ENCODE peak calls at places on chromosomes 6 and 20, in six cellular contexts. R is pancreas, O is lung, I is IMR-90, X is BJ, Q is mucosa of descending colon. B is an unnamed sample.

GRCh38 chr6:83920017-83920416 is 60.5 kb downstream of the CYB5R4 start:
- DNase-seq in R (no peak), O (no peak), I (peak; percentile 60), X (peak; percentile 68), Q (no peak), B (peak; percentile 8)

GRCh38 chr6:834879-835278 is 141.9 kb upstream of the EXOC2 start:
- DNase-seq in R (no peak), O (no peak), I (no peak), X (no peak), Q (no peak), B (peak; percentile 15)

GRCh38 chr20:62501801-62502495 is 26.2 kb upstream of the GATA5 start:
- DNase-seq in R (no peak), O (no peak), I (peak; percentile 63), X (no peak), Q (no peak), B (peak; percentile 22)

GRCh38 chr6:130033999-130034814 is 15.8 kb downstream of the L3MBTL3 start:
- DNase-seq in R (no peak), O (no peak), I (peak; percentile 90), X (peak; percentile 31), Q (no peak), B (peak; percentile 82)

GRCh38 chr6:13924146-13924948 is 405 bp upstream of the RNF182 start:
- DNase-seq in R (peak; percentile 33), O (no peak), I (peak; percentile 36), X (no peak), Q (no peak), B (peak; percentile 68)

GRCh38 chr6:5135783-5136376 is 50.7 kb downstream of the PPP1R3G start:
- DNase-seq in R (no peak), O (no peak), I (no peak), X (no peak), Q (peak; percentile 28), B (peak; percentile 36)

GRCh38 chr20:17618673-17619013 is 48.8 kb downstream of the DSTN start:
- DNase-seq in R (no peak), O (no peak), I (no peak), X (no peak), Q (no peak), B (no peak)

GRCh38 chr6:125415921-125416320 is 114.2 kb upstream of the HDDC2 start:
- DNase-seq in R (no peak), O (no peak), I (no peak), X (no peak), Q (no peak), B (no peak)

GRCh38 chr6:31586596-31586995 is 519 bp downstream of the LST1 start:
- DNase-seq in R (no peak), O (no peak), I (no peak), X (no peak), Q (no peak), B (no peak)

GRCh38 chr6:68709091-68709490 is 74.0 kb downstream of the ADGRB3 start:
- DNase-seq in R (no peak), O (no peak), I (no peak), X (no peak), Q (no peak), B (no peak)

GRCh38 chr20:10562929-10563328 is 110.9 kb downstream of the JAG1 start:
- DNase-seq in R (no peak), O (no peak), I (no peak), X (no peak), Q (no peak), B (no peak)

GRCh38 chr20:24699321-24700165 is 230.1 kb downstream of the SYNDIG1 start:
- DNase-seq in R (no peak), O (peak; percentile 10), I (no peak), X (no peak), Q (no peak), B (no peak)

GRCh38 chr6:143215363-143215762 is 154.7 kb downstream of the AIG1 start:
- DNase-seq in R (no peak), O (no peak), I (no peak), X (no peak), Q (no peak), B (no peak)

GRCh38 chr6:80211295-80211694 is 104.8 kb downstream of the BCKDHB start:
- DNase-seq in R (no peak), O (no peak), I (peak; percentile 14), X (no peak), Q (no peak), B (no peak)

GRCh38 chr20:51928931-51929330 is 126.6 kb upstream of the SALL4 start:
- DNase-seq in R (no peak), O (no peak), I (no peak), X (no peak), Q (no peak), B (no peak)

GRCh38 chr6:56787209-56787608 is 144.5 kb upstream of the DST start:
- DNase-seq in R (no peak), O (no peak), I (peak; percentile 76), X (no peak), Q (no peak), B (peak; percentile 50)

GRCh38 chr20:59696476-59696875 is 92.1 kb downstream of the PHACTR3 start:
- DNase-seq in R (no peak), O (no peak), I (no peak), X (no peak), Q (no peak), B (no peak)

GRCh38 chr20:36268501-36269342 is 32.4 kb downstream of the AAR2 start:
- DNase-seq in R (no peak), O (no peak), I (no peak), X (no peak), Q (no peak), B (no peak)

GRCh38 chr6:105573138-105573537 is 170.3 kb upstream of the PREP start:
- DNase-seq in R (no peak), O (no peak), I (no peak), X (no peak), Q (no peak), B (no peak)

GRCh38 chr20:9262653-9263194 is 193.8 kb downstream of the PLCB4 start:
- DNase-seq in R (no peak), O (no peak), I (peak; percentile 30), X (no peak), Q (no peak), B (peak; percentile 13)

GRCh38 chr6:36731622-36732310 is 34.1 kb downstream of the RAB44 start:
- DNase-seq in R (no peak), O (no peak), I (no peak), X (no peak), Q (no peak), B (no peak)
- TF ChIP-seq CTCF in R (no peak), O (no peak), I (no peak), X (no peak), Q (no peak), B (no peak)

DNA sequence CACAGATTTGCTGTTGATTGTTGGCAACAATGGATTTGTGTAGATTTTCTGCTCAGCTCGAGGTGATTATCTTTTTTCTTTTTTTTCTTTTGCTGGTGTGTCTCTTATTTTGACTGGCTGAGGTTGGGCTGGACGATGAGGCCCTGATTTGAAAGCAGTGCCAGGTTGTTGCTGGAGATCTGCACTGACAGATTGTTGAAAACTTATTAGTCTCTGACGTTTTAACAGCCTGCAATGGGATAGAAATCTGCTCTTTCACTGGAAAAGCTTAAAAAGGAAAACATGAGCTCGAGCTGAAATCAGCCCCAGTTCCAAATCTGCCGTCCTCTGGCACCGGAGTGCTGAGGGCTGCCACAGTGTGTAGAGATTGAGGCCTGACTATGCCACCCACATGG is 87.7 kb downstream of the PDE7B start:
- DNase-seq in R (no peak), O (no peak), I (no peak), X (no peak), Q (no peak), B (no peak)
- H3K4me3 ChIP-seq in R (no peak overlapping the region), O (no peak overlapping the region), I (no peak overlapping the region), X (no peak overlapping the region), Q (no peak overlapping the region), B (no peak overlapping the region)

DNA sequence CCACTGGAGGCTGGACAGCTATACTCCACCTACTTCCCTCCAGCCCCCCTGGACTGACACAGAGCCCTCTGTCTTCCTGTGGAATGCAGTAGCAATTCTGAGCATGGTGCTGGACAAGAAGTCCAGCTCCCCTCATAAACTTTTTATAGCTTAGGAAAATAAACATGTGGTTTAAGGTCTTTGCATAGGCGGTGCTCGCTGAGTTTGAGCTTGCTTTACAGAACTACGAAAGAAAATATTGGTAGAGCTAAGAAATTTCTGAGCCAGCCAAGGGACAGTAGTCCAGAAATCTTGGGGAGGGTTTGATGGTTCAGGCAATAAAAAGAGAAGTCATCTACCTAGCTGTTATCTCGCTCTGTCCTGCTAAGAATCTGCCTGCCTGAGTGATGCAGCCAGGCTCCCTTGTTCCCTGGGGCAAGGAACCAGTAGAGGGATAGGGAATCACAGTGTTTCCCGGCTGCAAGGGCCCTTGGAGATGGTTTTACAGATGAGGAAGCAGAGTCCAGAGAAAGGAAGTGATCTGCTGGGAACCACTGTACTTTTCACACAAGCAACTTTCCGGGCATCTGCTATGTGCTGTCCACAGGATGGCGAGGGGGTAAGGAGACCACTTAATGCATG is 343.4 kb downstream of the CDC5L start:
- DNase-seq in R (no peak), O (no peak), I (peak; percentile 66), X (peak; percentile 62), Q (no peak), B (peak; percentile 82)
- TF ChIP-seq CTCF in R (no peak), O (no peak), I (no peak), X (no peak), Q (no peak), B (no peak)

DNA sequence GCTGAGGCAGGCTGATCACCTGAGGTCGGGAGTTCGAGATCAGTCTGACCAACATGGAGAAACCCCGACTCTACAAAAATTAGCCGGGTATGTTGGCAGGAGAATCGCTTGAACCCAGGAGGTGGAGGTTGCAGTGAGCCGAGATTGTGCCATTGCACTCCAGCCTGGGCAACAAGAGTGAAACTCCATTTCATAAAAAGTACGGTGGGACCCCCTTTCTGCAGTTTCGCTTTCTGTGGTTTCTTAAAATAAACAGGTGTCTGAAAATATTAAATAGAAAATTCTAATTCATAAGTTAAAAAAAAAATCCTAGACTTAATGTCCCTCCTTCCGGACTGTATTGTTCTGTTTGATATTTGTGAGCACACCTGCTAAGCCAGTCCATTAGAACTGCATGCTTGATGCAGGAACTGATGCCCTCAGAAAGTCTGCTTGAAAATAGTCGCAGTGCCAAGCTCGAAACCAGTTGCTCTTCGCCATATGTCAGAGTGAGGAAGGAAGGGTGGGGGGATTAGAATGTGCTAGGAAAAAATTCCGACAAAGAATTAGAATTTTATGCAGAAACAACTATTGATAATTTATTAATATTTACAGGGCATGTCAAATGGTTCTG is 85.9 kb downstream of the JARID2 start:
- DNase-seq in R (no peak), O (no peak), I (no peak), X (no peak), Q (no peak), B (no peak)
- H3K4me3 ChIP-seq in R (no peak overlapping the region), O (no peak overlapping the region), I (no peak overlapping the region), X (no peak overlapping the region), Q (no peak overlapping the region), B (no peak overlapping the region)